ENCODE peak calls at places on chromosome 21, in four cellular contexts. L, S, Y and G are unnamed samples.
A peak's percentile ranks its signal among the peaks of the same experiment; 100 is the strongest.

GRCh38 chr21:37374026-37374425 is 7.5 kb downstream of the DYRK1A start:
- DNase-seq in Y (no peak), S (no peak), L (no peak), G (no peak)

GRCh38 chr21:20971296-20971921 is 26.8 kb upstream of the NCAM2 start:
- DNase-seq in L (peak; percentile 48), S (peak; percentile 21), Y (peak; percentile 50), G (no peak)

GRCh38 chr21:42254631-42255030 is 35.7 kb downstream of the ABCG1 start:
- DNase-seq in L (peak; percentile 9), S (no peak), Y (no peak), G (no peak)

GRCh38 chr21:24895885-24896734 is 711.2 kb downstream of the MRPL39 start:
- DNase-seq in Y (no peak), L (no peak), S (no peak), G (no peak)

GRCh38 chr21:17514124-17514481 is 1.3 kb downstream of the CXADR start:
- DNase-seq in Y (no peak), S (no peak), L (no peak), G (no peak)

GRCh38 chr21:25670726-25671125 is 31.7 kb downstream of the JAM2 start:
- DNase-seq in S (no peak), L (no peak), Y (no peak), G (no peak)

GRCh38 chr21:32595431-32595830 is 10.1 kb upstream of the TCP10L start:
- DNase-seq in S (no peak), L (no peak), Y (no peak), G (no peak)

GRCh38 chr21:23223882-23224281 is 2225.7 kb downstream of the NCAM2 start:
- DNase-seq in S (no peak), Y (no peak), L (no peak), G (no peak)

GRCh38 chr21:37787456-37787855 is 128.8 kb downstream of the KCNJ6 start:
- DNase-seq in S (no peak), L (no peak), Y (no peak), G (no peak)

GRCh38 chr21:21415741-21416140 is 417.5 kb downstream of the NCAM2 start:
- DNase-seq in L (no peak), S (no peak), Y (no peak), G (no peak)

GRCh38 chr21:34198232-34199120 is 125.1 kb downstream of the MRPS6 start:
- DNase-seq in L (no peak), Y (peak; percentile 60), S (no peak), G (no peak)

GRCh38 chr21:36909901-36910561 is 56.4 kb downstream of the HLCS start:
- DNase-seq in Y (no peak), S (no peak), L (no peak), G (no peak)

GRCh38 chr21:15293251-15293650 is 228.5 kb upstream of the NRIP1 start:
- DNase-seq in L (no peak), Y (no peak), S (no peak), G (no peak)

GRCh38 chr21:16087523-16087922 is 357.7 kb downstream of the USP25 start:
- DNase-seq in S (no peak), Y (no peak), L (no peak), G (no peak)

GRCh38 chr21:34715518-34715917 is 46.7 kb downstream of the CLIC6 start:
- DNase-seq in S (no peak), Y (no peak), L (no peak), G (no peak)

GRCh38 chr21:29335720-29336119 is 37.0 kb downstream of the BACH1 start:
- DNase-seq in L (no peak), Y (no peak), S (no peak), G (no peak)

GRCh38 chr21:31798842-31799691 is 67.1 kb upstream of the SCAF4 start:
- DNase-seq in S (no peak), L (no peak), Y (no peak), G (no peak)

GRCh38 chr21:28738882-28739281 is 253.8 kb downstream of the LTN1 start:
- DNase-seq in S (no peak), Y (no peak), L (no peak), G (no peak)

GRCh38 chr21:28136687-28137086 is 856.0 kb downstream of the LTN1 start:
- DNase-seq in L (no peak), S (no peak), Y (no peak), G (no peak)

GRCh38 chr21:41681939-41682718 is 84.7 kb downstream of the RIPK4 start:
- DNase-seq in S (no peak), L (no peak), Y (peak; percentile 13), G (no peak)

GRCh38 chr21:34544032-34544496 is 32.1 kb upstream of the KCNE1 start:
- DNase-seq in S (no peak), Y (peak; percentile 45), L (peak; percentile 61), G (peak; percentile 88)

GRCh38 chr21:36691539-36692124 is 7.3 kb upstream of the SIM2 start:
- DNase-seq in Y (no peak), S (no peak), L (no peak), G (no peak)

GRCh38 chr21:15976807-15977206 is 247.0 kb downstream of the USP25 start:
- DNase-seq in Y (peak; percentile 12), S (no peak), L (no peak), G (no peak)

GRCh38 chr21:19198801-19199200 is 795.2 kb upstream of the TMPRSS15 start:
- DNase-seq in Y (no peak), S (no peak), L (no peak), G (no peak)

GRCh38 chr21:36700961-36701911 is 2.3 kb downstream of the SIM2 start:
- DNase-seq in S (no peak), L (no peak), Y (peak; percentile 51), G (no peak)

GRCh38 chr21:25234857-25235801 is 372.2 kb downstream of the MRPL39 start:
- DNase-seq in L (no peak), Y (peak; percentile 50), S (no peak), G (no peak)

GRCh38 chr21:29018540-29018939 is 609 bp downstream of the RWDD2B start:
- DNase-seq in L (no peak), S (no peak), Y (no peak), G (no peak)

GRCh38 chr21:42456457-42456856 is 39.6 kb downstream of the RSPH1 start:
- DNase-seq in S (no peak), Y (peak; percentile 51), L (no peak), G (no peak)

GRCh38 chr21:35071347-35071746 is 22.2 kb upstream of the RUNX1 start:
- DNase-seq in L (no peak), Y (no peak), S (no peak), G (no peak)

GRCh38 chr21:33403786-33404571 is 766 bp downstream of the IFNGR2 start:
- DNase-seq in Y (peak; percentile 43), S (peak; percentile 72), L (peak; percentile 70), G (peak; percentile 79)

GRCh38 chr21:38476385-38476784 is 21.9 kb downstream of the ERG start:
- DNase-seq in L (no peak), S (no peak), Y (no peak), G (no peak)

GRCh38 chr21:41768371-41769042 is 1.7 kb upstream of the RIPK4 start:
- DNase-seq in S (no peak), L (no peak), Y (peak; percentile 88), G (peak; percentile 88)

GRCh38 chr21:34129039-34129891 is 55.9 kb downstream of the MRPS6 start:
- DNase-seq in Y (peak; percentile 43), L (peak; percentile 84), S (peak; percentile 41), G (peak; percentile 26)

GRCh38 chr21:28938726-28939125 is 54.0 kb downstream of the LTN1 start:
- DNase-seq in S (no peak), Y (no peak), L (no peak), G (no peak)

GRCh38 chr21:31366825-31367224 is 22.8 kb upstream of the TIAM1 start:
- DNase-seq in Y (no peak), L (no peak), S (no peak), G (no peak)

GRCh38 chr21:41567901-41568510 is 60.0 kb upstream of the TMPRSS2 start:
- DNase-seq in L (no peak), Y (no peak), S (no peak), G (no peak)

DNA sequence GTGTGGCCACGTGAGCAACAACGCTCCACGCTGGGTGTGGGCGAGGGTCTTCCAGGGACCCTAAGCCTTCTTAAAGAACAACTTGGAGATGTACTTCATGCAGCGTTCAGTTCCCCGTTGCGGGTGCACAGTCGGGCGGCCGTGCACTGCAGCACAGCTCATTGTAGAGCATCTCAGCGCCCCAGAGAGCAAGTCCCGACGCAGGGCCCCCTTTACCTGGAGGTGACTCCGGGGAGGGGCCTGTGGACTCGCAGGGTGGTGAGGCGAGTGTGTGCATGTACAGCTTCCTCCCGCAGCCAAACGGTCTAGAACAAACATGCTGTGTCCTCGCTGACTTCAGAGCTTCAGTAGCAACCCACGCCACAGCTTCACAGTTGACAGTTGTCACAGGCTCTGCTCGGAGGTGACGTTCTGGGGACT is 19.5 kb downstream of the RRP1 start:
- DNase-seq in L (no peak), Y (no peak), S (no peak), G (no peak)
- H3K4me1 ChIP-seq in L (no peaks in the 10 kb centered on the region), Y (no peaks in the 10 kb centered on the region), S (peaks cover 12% of the 10 kb centered on the region), G (no peaks in the 10 kb centered on the region)

GRCh38 chr21:44711327-44712202 is at the start of gene TSPEAR:
- DNase-seq in Y (no peak), L (no peak), S (no peak), G (no peak)
- H3K27me3 ChIP-seq in Y (peaks cover 23% of the 10 kb centered on the region), L (peaks cover 83% of the 10 kb centered on the region), S (peaks cover 88% of the 10 kb centered on the region), G (peaks cover 35% of the 10 kb centered on the region)

DNA sequence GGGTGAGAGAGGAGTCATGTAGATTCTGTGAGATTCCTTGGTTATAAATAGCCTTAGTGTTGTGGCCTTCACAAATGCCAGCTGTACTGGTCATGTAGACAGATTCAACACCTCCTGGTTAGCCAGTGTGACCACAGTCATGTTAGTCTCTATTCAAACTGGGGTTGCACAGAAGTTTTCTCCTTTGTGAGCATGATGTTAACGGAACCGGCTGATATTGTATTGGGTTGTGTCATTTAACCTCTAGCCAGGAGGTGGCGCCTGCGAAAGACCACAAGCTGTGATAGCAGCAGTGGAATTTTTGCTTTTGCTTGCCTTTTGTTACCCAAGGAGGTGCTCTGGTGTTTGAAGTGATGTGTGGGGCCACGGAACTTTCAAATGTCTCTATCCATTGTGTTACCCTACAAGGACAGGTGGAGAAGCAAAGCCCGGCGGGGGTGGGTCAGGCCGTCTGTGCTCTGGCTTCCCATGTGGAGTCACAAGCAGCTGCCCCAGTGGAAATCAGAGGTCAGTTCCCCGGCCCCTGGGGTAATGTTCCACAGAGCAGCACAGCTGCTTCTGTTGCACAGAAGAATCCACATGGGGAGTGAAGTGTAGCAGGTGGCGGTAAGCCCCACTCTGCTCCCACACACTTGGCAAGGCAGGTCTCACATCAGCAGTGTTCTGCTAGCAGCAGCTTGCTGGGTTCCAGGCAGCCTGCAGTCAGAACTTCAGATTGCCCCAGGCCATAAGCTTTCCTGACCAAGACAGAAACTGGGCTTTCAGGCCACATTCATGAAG is 112.6 kb downstream of the ADAMTS1 start:
- DNase-seq in Y (peak; percentile 34), S (peak; percentile 24), L (peak; percentile 34), G (peak; percentile 72)
- TF ChIP-seq CTCF in Y (peak; percentile 56), S (no peak), L (peak; percentile 43), G (peak; percentile 26)

GRCh38 chr21:39640754-39641153 is 28.0 kb downstream of the B3GALT5 start:
- DNase-seq in S (no peak), Y (no peak), L (no peak), G (no peak)
- H3K4me1 ChIP-seq in S (no peaks in the 10 kb centered on the region), Y (no peaks in the 10 kb centered on the region), L (no peaks in the 10 kb centered on the region), G (peaks cover 36% of the 10 kb centered on the region)

DNA sequence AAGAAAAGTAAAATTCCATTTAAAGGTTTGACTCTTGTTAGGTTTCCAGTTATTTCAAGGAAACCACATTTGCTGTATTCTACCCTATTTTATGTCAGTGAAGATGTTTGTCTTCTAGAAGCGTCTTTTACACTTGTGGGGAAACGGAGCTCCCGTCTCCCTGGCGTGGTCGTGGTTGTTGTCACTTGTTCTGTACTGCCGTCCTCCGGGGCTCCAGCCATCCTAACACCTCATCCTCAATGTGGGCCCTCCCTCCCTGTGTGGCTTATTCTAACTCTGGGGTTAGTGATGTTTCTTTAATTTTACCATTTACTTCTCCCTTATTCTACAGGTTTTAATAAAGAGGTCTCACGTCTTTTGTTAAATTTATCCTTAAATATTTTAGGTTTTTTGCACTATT is 52.7 kb upstream of the DIP2A start:
- DNase-seq in S (no peak), L (no peak), Y (no peak), G (no peak)
- H3K27me3 ChIP-seq in S (no peaks in the 10 kb centered on the region), L (no peaks in the 10 kb centered on the region), Y (no peaks in the 10 kb centered on the region), G (no peaks in the 10 kb centered on the region)